ENCODE peak calls at places on chromosomes 3 and 15, in five cellular contexts. E is memory B cell; H is D341Med; P is stimulated activated CD4-positive, alpha-beta T cell treated with anti-CD3 and anti-CD28 coated beads, Interleukin-15, amount 100 ng/mL, for 1 hour; R is activated T-cell treated with anti-CD3 and anti-CD28 coated beads, Interleukin-2, amount 50 U/mL, for 72 hours. D is an unnamed sample.

GRCh38 chr3:115518100-115518852 is 105.0 kb upstream of the GAP43 start:
- DNase-seq in E (no peak), P (no peak), H (peak; percentile 21), R (no peak), D (no peak)

GRCh38 chr15:70720228-70721016 is 42.9 kb downstream of the UACA start:
- DNase-seq in H (no peak), P (no peak), R (no peak), E (no peak), D (no peak)

GRCh38 chr15:101043911-101044624 is 124.9 kb downstream of the LRRK1 start:
- DNase-seq in E (no peak), R (no peak), P (no peak), H (peak; percentile 6), D (no peak)

GRCh38 chr3:23981136-23981535 is 36.0 kb downstream of the NR1D2 start:
- DNase-seq in P (no peak), R (no peak), E (no peak), H (no peak), D (no peak)

GRCh38 chr3:55531266-55531665 is 44.2 kb upstream of the WNT5A start:
- DNase-seq in H (no peak), P (no peak), R (no peak), E (no peak), D (no peak)

GRCh38 chr3:179929091-179929529 is 107.6 kb downstream of the PEX5L start:
- DNase-seq in H (peak; percentile 74), P (no peak), R (peak; percentile 42), E (peak; percentile 25), D (no peak)

GRCh38 chr15:99708563-99708962 is 24.7 kb downstream of the LYSMD4 start:
- DNase-seq in H (no peak), P (no peak), R (no peak), E (no peak), D (no peak)

GRCh38 chr3:15982243-15982642 is 184.5 kb upstream of the ANKRD28 start:
- DNase-seq in H (no peak), P (no peak), R (no peak), E (no peak), D (no peak)

GRCh38 chr15:70494861-70495571 is 268.3 kb downstream of the UACA start:
- DNase-seq in H (peak; percentile 62), P (no peak), R (no peak), E (no peak), D (no peak)

GRCh38 chr3:148861277-148861869 is 3.7 kb upstream of the CPA3 start:
- DNase-seq in P (no peak), E (no peak), H (peak; percentile 51), R (no peak), D (no peak)

GRCh38 chr3:116148881-116149530 is 296.3 kb downstream of the LSAMP start:
- DNase-seq in R (no peak), P (no peak), H (no peak), E (no peak), D (no peak)

GRCh38 chr3:160376681-160377080 is 22.3 kb downstream of the IFT80 start:
- DNase-seq in E (no peak), R (no peak), P (no peak), H (no peak), D (no peak)

GRCh38 chr3:50607271-50608091 is 4.1 kb downstream of the CISH start:
- DNase-seq in P (no peak), H (no peak), E (no peak), R (peak; percentile 32), D (no peak)

GRCh38 chr3:52317601-52318000 is 1.5 kb downstream of the DNAH1 start:
- DNase-seq in P (peak; percentile 53), E (peak; percentile 69), R (peak; percentile 74), H (no peak), D (peak; percentile 35)

GRCh38 chr3:154758109-154758868 is 321.8 kb upstream of the MME start:
- DNase-seq in P (no peak), H (no peak), R (no peak), E (no peak), D (no peak)

D was measured in stimulated activated naive B cell treated with anti-CD40 and anti-IgM and Interleukin-4, amounts not matched to agents 10 μg/mL and 1 μg/mL and 100 μg/mL, for 72 hours.